ENCODE peak calls at places on chromosomes 11 and 22, in seven cellular contexts. V is HCT116, W is K562, O is GM12878, G is H1, R is HepG2, H is SK-N-SH. C is an unnamed sample.

GRCh38 chr22:44483878-44484277 is 14.2 kb downstream of the RTL6 start:
- DNase-seq in H (no peak), V (no peak), W (no peak), O (no peak), G (no peak), R (no peak), C (no peak)

GRCh38 chr11:19935507-19935906 is 222.9 kb downstream of the NAV2 start:
- DNase-seq in W (no peak), H (no peak), O (no peak), G (peak), R (no peak), V (no peak), C (no peak)

GRCh38 chr11:127006311-127006710 is 5.7 kb upstream of the KIRREL3 start:
- DNase-seq in G (no peak), R (no peak), W (no peak), V (no peak), H (no peak), O (no peak), C (no peak)

GRCh38 chr11:12258451-12258850 is 118.9 kb upstream of the PARVA start:
- DNase-seq in H (no peak), O (no peak), G (no peak), R (peak), V (no peak), W (peak), C (peak)

GRCh38 chr11:102254047-102254446 is 63.2 kb upstream of the BIRC3 start:
- DNase-seq in H (no peak), W (peak), O (no peak), R (no peak), G (no peak), V (peak), C (peak)

GRCh38 chr22:28600546-28601143 is 79.0 kb downstream of the TTC28 start:
- DNase-seq in O (no peak), G (no peak), V (peak), R (peak), H (peak), W (peak), C (peak)

GRCh38 chr11:5846689-5847088 is 5.0 kb upstream of the OR52E6 start:
- DNase-seq in O (no peak), H (no peak), W (no peak), V (no peak), G (no peak), R (no peak), C (no peak)

GRCh38 chr11:46655631-46656030 is 38.3 kb downstream of the ATG13 start:
- DNase-seq in R (no peak), G (no peak), H (no peak), V (no peak), W (no peak), O (no peak), C (no peak)

GRCh38 chr22:31933816-31934482 is 10.4 kb upstream of the YWHAH start:
- DNase-seq in R (no peak), G (no peak), W (no peak), V (no peak), O (no peak), H (no peak), C (no peak)

GRCh38 chr11:73860202-73860601 is 16.4 kb downstream of the COA4 start:
- DNase-seq in O (no peak), G (no peak), H (no peak), R (no peak), V (no peak), W (no peak), C (no peak)

GRCh38 chr11:128814856-128815705 is 52.0 kb downstream of the KCNJ1 start:
- DNase-seq in W (no peak), R (no peak), H (peak), G (peak), V (no peak), O (no peak), C (peak)

GRCh38 chr11:10699072-10699471 is 5.5 kb upstream of the IRAG1 start:
- DNase-seq in R (no peak), O (no peak), W (no peak), G (no peak), H (no peak), V (no peak), C (no peak)

GRCh38 chr22:31088233-31088986 is 7.3 kb downstream of the SMTN start:
- DNase-seq in H (peak), V (no peak), W (no peak), G (no peak), O (no peak), R (no peak), C (peak)

GRCh38 chr11:71418643-71419042 is 29.6 kb downstream of the DHCR7 start:
- DNase-seq in G (no peak), W (no peak), V (no peak), H (no peak), R (no peak), O (peak), C (no peak)

GRCh38 chr11:35500744-35501143 is 24.7 kb downstream of the PAMR1 start:
- DNase-seq in O (no peak), W (no peak), R (no peak), H (no peak), V (no peak), G (no peak), C (no peak)

GRCh38 chr11:14029415-14029814 is 66.9 kb downstream of the SPON1 start:
- DNase-seq in V (no peak), G (no peak), O (no peak), R (no peak), H (no peak), W (no peak), C (no peak)

GRCh38 chr11:129881570-129882170 is 13.7 kb downstream of the NFRKB start:
- DNase-seq in V (no peak), O (no peak), R (peak), H (peak), G (no peak), W (peak), C (peak)

GRCh38 chr11:35463211-35463810 is 44.0 kb upstream of the SLC1A2 start:
- DNase-seq in R (no peak), W (no peak), O (no peak), V (no peak), H (no peak), G (no peak), C (no peak)

GRCh38 chr11:74276581-74276980 is 34.9 kb downstream of the P4HA3 start:
- DNase-seq in V (no peak), H (no peak), W (no peak), G (no peak), R (no peak), O (no peak), C (no peak)

GRCh38 chr11:14773755-14774154 is 118.3 kb downstream of the CYP2R1 start:
- DNase-seq in G (no peak), V (no peak), R (no peak), H (no peak), W (no peak), O (no peak), C (no peak)

GRCh38 chr11:128916646-128917045 is 25.5 kb downstream of the KCNJ5 start:
- DNase-seq in W (no peak), H (no peak), G (no peak), O (no peak), R (no peak), V (no peak), C (no peak)

GRCh38 chr11:34492806-34493414 is 20.7 kb downstream of the ELF5 start:
- DNase-seq in O (no peak), W (peak), V (peak), G (peak), H (peak), R (peak), C (peak)

GRCh38 chr11:93741882-93742226 is 382 bp downstream of the C11orf54 start:
- DNase-seq in R (peak), O (no peak), W (peak), G (no peak), H (no peak), V (no peak), C (peak)

GRCh38 chr11:35618497-35619029 is 303 bp downstream of the FJX1 start:
- DNase-seq in H (peak), R (no peak), W (peak), O (no peak), G (no peak), V (no peak), C (peak)

GRCh38 chr22:20525048-20525447 is 17.6 kb downstream of the MED15 start:
- DNase-seq in R (no peak), W (no peak), H (no peak), V (no peak), G (no peak), O (no peak), C (no peak)

GRCh38 chr22:20522828-20523117 is 15.4 kb downstream of the MED15 start:
- DNase-seq in R (no peak), H (no peak), O (no peak), W (no peak), V (no peak), G (no peak), C (no peak)

GRCh38 chr22:20522134-20522827 is 14.9 kb downstream of the MED15 start:
- DNase-seq in H (no peak), W (no peak), O (no peak), R (no peak), G (no peak), V (no peak), C (no peak)

GRCh38 chr22:20523118-20523983 is 15.9 kb downstream of the MED15 start:
- DNase-seq in W (peak), H (no peak), O (no peak), V (no peak), R (no peak), G (no peak), C (no peak)

DNA sequence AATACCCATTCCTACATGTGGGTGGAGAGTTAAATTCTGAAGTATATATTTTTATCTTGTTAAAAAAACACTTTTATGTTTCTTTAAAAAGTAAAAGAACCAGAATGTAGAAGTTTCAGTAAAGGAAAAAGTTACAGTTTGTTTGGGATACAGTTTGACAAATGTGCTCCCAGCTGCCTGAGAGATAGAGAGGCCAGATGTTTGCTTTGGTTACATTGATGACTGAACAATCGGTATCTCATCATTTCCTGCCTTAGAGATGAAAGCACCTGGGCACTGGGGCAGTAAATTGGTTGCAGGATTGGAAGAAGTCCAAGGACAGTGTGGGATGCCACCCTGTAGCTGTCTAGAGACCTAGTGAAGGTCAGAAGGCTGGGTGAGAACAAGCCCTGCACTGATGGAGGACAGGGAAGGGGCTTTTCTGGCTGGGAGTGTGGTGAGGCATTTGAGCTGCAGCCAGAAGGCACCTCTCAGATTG is 16.6 kb downstream of the MED15 start:
- DNase-seq in R (peak), O (peak), W (peak), V (no peak), H (peak), G (no peak), C (no peak)
- TF ChIP-seq JUND in R (no peak), O (no peak), W (no peak), V (no peak), H (no peak), G (no peak), C (no peak)

GRCh38 chr11:2256293-2256913 is 14.0 kb downstream of the ASCL2 start:
- DNase-seq in O (no peak), V (no peak), G (no peak), R (no peak), W (no peak), H (no peak), C (no peak)

GRCh38 chr11:2259466-2259830 is 10.9 kb downstream of the ASCL2 start:
- DNase-seq in R (no peak), G (no peak), H (no peak), V (no peak), W (no peak), O (no peak), C (no peak)

GRCh38 chr11:2258501-2259465 is 11.6 kb downstream of the ASCL2 start:
- DNase-seq in O (no peak), G (no peak), V (no peak), W (no peak), H (no peak), R (no peak), C (no peak)

GRCh38 chr11:2259897-2260451 is 10.4 kb downstream of the ASCL2 start:
- DNase-seq in W (no peak), V (no peak), R (no peak), H (no peak), O (no peak), G (no peak), C (no peak)

DNA sequence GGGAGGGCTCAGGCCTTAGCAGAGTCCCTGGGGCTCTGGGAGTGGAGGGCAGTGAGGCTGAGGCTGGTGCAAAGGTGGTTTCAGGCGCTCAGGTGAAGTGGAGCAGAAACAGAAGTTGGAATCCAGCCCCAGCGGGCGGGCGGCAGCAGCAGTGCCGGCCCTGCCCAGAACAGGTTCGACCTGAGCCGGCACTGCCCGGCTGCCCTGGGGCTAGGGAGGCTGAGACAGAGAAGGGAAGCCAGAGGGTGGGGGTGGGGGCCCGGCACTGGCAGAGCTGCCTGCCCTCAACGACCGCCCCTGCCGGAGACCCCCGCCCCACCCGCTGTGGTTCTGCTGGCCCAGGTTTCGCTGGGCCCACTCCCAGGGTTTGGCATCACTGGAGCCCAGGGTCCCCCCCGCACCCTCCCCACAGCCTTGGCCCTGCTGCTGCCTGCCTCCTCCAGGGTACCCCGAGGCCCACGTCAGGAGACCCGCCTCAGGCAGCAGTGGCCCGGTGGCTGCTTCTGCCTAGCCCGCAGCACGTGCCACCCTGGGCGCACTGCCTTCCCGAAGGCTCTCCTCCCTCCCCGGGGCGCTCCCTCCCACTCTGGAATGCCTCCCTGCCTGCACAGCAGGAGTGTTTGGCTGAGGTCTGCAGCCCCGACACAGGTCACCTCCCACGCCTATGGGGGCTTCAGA is 13.2 kb downstream of the ASCL2 start:
- DNase-seq in H (no peak), V (no peak), R (no peak), W (no peak), G (no peak), O (no peak), C (peak)
- TF ChIP-seq JUND in H (no peak), V (no peak), R (no peak), W (no peak), G (no peak), O (no peak), C (no peak)

GRCh38 chr11:64048042-64048854 is 12.5 kb downstream of the FLRT1 start:
- DNase-seq in R (peak), G (no peak), W (no peak), V (no peak), H (peak), O (no peak), C (no peak)
- TF ChIP-seq JUND in R (no peak), G (no peak), W (no peak), V (no peak), H (no peak), O (no peak), C (no peak)

GRCh38 chr22:42076764-42077485 is 2.6 kb upstream of the SMDT1 start:
- DNase-seq in G (no peak), O (no peak), R (no peak), W (no peak), H (no peak), V (no peak), C (no peak)

GRCh38 chr22:42080287-42080686 is 787 bp downstream of the SMDT1 start:
- DNase-seq in H (peak), G (no peak), V (no peak), W (peak), R (no peak), O (no peak), C (no peak)

GRCh38 chr22:42079319-42080251 is at the start of gene SMDT1:
- DNase-seq in O (peak), V (peak), G (peak), R (peak), W (peak), H (peak), C (peak)

GRCh38 chr22:42077486-42078125 is 1.9 kb upstream of the SMDT1 start:
- DNase-seq in O (no peak), G (no peak), H (no peak), V (no peak), W (no peak), R (no peak), C (no peak)

GRCh38 chr22:42078469-42079318 is 806 bp upstream of the SMDT1 start:
- DNase-seq in G (no peak), V (no peak), H (no peak), O (no peak), W (no peak), R (no peak), C (no peak)
- TF ChIP-seq JUND in G (no peak), V (no peak), H (no peak), O (no peak), W (no peak), R (no peak), C (no peak)

DNA sequence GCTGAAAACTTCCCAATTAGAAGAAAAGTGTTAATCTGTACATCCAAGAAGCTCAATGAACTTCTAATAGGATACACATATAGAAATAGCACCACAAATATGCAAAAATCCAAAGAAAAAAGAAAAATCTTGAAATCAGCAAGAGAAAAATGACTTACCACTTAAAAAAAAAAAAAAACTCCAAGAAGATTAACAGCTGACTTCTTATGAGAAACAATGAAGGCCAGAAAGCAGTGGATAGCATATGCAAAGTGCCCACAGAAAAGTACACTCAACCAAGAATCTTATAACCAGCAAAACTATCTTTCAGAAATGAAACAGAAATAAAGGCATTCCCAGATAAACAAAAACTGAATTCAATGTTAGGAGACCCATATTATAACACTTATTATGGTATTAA is 29.9 kb upstream of the OR5B12 start:
- DNase-seq in R (no peak), O (no peak), V (no peak), W (no peak), H (no peak), G (no peak), C (no peak)
- TF ChIP-seq JUND in R (no peak), O (no peak), V (no peak), W (no peak), H (no peak), G (no peak), C (no peak)